ENCODE peak calls at places on chromosomes 13 and 19, in seven cellular contexts. Q is heart left ventricle, G is dorsolateral prefrontal cortex, A is HFF-Myc, J is foreskin fibroblast, Y is cardiac fibroblast, H is tibial artery. X is an unnamed sample.

GRCh38 chr13:29465741-29466293 is 129.7 kb downstream of the SLC7A1 start:
- DNase-seq in Q (peak; percentile 40), G (no peak), J (peak; percentile 50), Y (peak; percentile 64), A (peak; percentile 66), H (peak; percentile 41), X (peak; percentile 75)

GRCh38 chr19:55173717-55174409 is 6.2 kb downstream of the SYT5 start:
- DNase-seq in G (no peak), H (peak; percentile 27), A (no peak), Q (peak; percentile 61), J (peak; percentile 81), Y (peak; percentile 69), X (peak; percentile 81)

GRCh38 chr19:2015611-2015950 is at the start of gene BTBD2:
- DNase-seq in Y (peak; percentile 92), A (no peak), J (peak; percentile 75), Q (peak; percentile 67), G (no peak), H (no peak), X (no peak)

GRCh38 chr19:57280913-57281425 is 684 bp downstream of the ZNF460 start:
- DNase-seq in A (no peak), G (no peak), Y (peak; percentile 22), H (no peak), Q (no peak), J (no peak), X (no peak)

GRCh38 chr19:36032251-36033104 is at the start of gene CLIP3:
- DNase-seq in G (peak; percentile 74), Q (peak; percentile 72), H (peak; percentile 62), Y (peak; percentile 81), J (peak; percentile 60), A (no peak), X (peak; percentile 44)

GRCh38 chr19:33659835-33660234 is 38.1 kb downstream of the CHST8 start:
- DNase-seq in Y (no peak), A (no peak), Q (no peak), J (no peak), H (no peak), G (no peak), X (no peak)

GRCh38 chr19:1167687-1168561 is 6.1 kb downstream of the SBNO2 start:
- DNase-seq in Y (no peak), G (no peak), H (no peak), Q (no peak), A (no peak), J (no peak), X (no peak)

GRCh38 chr19:37551123-37551993 is 43.2 kb downstream of the ZNF571 start:
- DNase-seq in Y (peak; percentile 73), A (no peak), H (no peak), J (peak; percentile 74), G (no peak), Q (peak; percentile 62), X (no peak)

GRCh38 chr19:22052644-22053013 is 345 bp downstream of the ZNF257 start:
- DNase-seq in G (no peak), Q (peak; percentile 17), A (no peak), H (no peak), Y (no peak), J (no peak), X (no peak)

GRCh38 chr19:50896591-50897190 is 14.5 kb downstream of the KLK4 start:
- DNase-seq in Q (no peak), A (peak; percentile 40), G (no peak), J (peak; percentile 15), H (no peak), Y (peak; percentile 14), X (peak; percentile 47)

GRCh38 chr19:30160996-30161655 is 211.1 kb upstream of the ZNF536 start:
- DNase-seq in A (no peak), Q (no peak), J (no peak), G (no peak), Y (no peak), H (no peak), X (no peak)

GRCh38 chr13:61880576-61881283 is 465.1 kb upstream of the PCDH20 start:
- DNase-seq in G (no peak), A (no peak), Q (no peak), H (no peak), Y (peak; percentile 16), J (no peak), X (no peak)

GRCh38 chr13:39688699-39689405 is 33.4 kb downstream of the COG6 start:
- DNase-seq in Y (peak; percentile 29), G (no peak), H (no peak), A (no peak), Q (no peak), J (no peak), X (peak; percentile 37)

GRCh38 chr13:34208326-34208725 is 390.4 kb downstream of the RFC3 start:
- DNase-seq in H (no peak), Y (peak; percentile 27), A (peak; percentile 30), Q (no peak), G (no peak), J (peak; percentile 58), X (peak; percentile 43)

GRCh38 chr13:106503730-106504129 is 31.7 kb downstream of the EFNB2 start:
- DNase-seq in A (no peak), Y (no peak), H (no peak), Q (no peak), G (no peak), J (no peak), X (no peak)

GRCh38 chr13:43058318-43058674 is 34.9 kb downstream of the DNAJC15 start:
- DNase-seq in Q (no peak), H (no peak), J (peak; percentile 82), Y (peak; percentile 67), G (no peak), A (peak; percentile 79), X (peak; percentile 95)

GRCh38 chr13:83117046-83117445 is 765.2 kb downstream of the SLITRK1 start:
- DNase-seq in G (no peak), A (no peak), Y (no peak), J (no peak), H (no peak), Q (no peak), X (no peak)

GRCh38 chr13:106151056-106151699 is 384.3 kb downstream of the EFNB2 start:
- DNase-seq in Y (peak; percentile 90), Q (no peak), A (peak; percentile 79), G (no peak), J (peak; percentile 97), H (no peak), X (peak; percentile 95)

GRCh38 chr19:31364956-31365355 is 15.7 kb upstream of the TSHZ3 start:
- DNase-seq in G (no peak), A (no peak), H (no peak), J (no peak), Q (no peak), Y (no peak), X (no peak)
- TF ChIP-seq CTCF in G (no peak), A (no peak), H (no peak), J (no peak), Q (no peak), Y (no peak), X (no peak)

GRCh38 chr19:18858906-18859646 is 27.3 kb downstream of the UPF1 start:
- DNase-seq in J (no peak), Q (no peak), Y (no peak), H (no peak), G (no peak), A (no peak), X (no peak)

GRCh38 chr19:18857223-18857622 is 25.5 kb downstream of the UPF1 start:
- DNase-seq in A (no peak), H (no peak), Q (no peak), Y (no peak), J (no peak), G (no peak), X (no peak)

GRCh38 chr19:18854982-18855381 is 23.2 kb downstream of the UPF1 start:
- DNase-seq in H (no peak), Y (no peak), G (no peak), Q (no peak), A (no peak), J (no peak), X (no peak)

GRCh38 chr19:18855647-18856384 is 24.1 kb downstream of the UPF1 start:
- DNase-seq in G (no peak), Q (no peak), Y (no peak), A (no peak), H (no peak), J (no peak), X (no peak)

GRCh38 chr19:18856385-18857126 is 24.8 kb downstream of the UPF1 start:
- DNase-seq in Q (no peak), G (peak; percentile 48), A (no peak), H (no peak), J (no peak), Y (peak; percentile 56), X (peak; percentile 36)
- TF ChIP-seq CTCF in Q (no peak), G (peak; percentile 71), A (peak; percentile 55), H (no peak), J (peak; percentile 61), Y (peak; percentile 30), X (peak; percentile 56)

DNA sequence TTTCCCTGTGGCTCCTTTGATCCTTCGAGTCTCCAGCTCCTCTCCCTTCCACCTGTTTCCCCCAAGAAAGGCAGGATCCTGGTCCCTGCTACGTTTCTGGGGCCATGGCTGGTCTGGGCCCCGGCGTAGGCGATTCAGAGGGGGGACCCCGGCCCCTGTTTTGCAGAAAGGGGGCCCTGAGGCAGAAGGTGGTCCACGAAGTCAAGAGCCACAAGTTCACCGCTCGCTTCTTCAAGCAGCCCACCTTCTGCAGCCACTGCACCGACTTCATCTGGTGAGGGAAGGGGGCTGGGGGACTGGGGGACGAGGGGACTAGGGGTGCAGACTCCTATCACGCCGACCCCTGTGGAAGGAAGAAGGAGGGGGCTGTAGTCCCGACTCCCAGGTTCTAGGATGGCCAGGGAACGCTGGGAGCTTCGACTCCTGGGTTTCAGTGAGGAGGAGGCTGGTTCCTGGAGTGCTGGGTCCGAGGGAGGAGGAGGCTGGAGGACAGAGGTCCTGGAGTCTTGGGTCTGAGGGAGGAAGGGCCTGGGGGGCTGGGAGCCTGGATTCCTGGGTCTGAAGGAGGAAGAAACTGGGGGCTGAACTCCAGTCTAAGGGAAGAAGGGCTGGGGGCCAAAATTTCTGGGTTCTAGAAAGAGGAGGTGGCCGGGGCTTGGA is 524 bp downstream of the PRKCG start:
- DNase-seq in G (no peak), J (no peak), Y (no peak), A (no peak), H (no peak), Q (no peak), X (no peak)
- TF ChIP-seq CTCF in G (no peak), J (no peak), Y (no peak), A (no peak), H (no peak), Q (no peak), X (peak; percentile 5)

GRCh38 chr19:15156391-15156790 is 44.4 kb downstream of the NOTCH3 start:
- DNase-seq in A (no peak), J (no peak), Q (no peak), Y (no peak), G (no peak), H (no peak), X (no peak)

GRCh38 chr19:15155296-15155695 is 45.5 kb downstream of the NOTCH3 start:
- DNase-seq in J (no peak), A (no peak), Y (no peak), Q (no peak), H (no peak), G (no peak), X (no peak)

GRCh38 chr19:15159251-15159650 is 41.5 kb downstream of the NOTCH3 start:
- DNase-seq in G (no peak), H (no peak), A (no peak), Q (no peak), J (no peak), Y (peak; percentile 15), X (no peak)

GRCh38 chr19:15149704-15150103 is 42.5 kb downstream of the SYDE1 start:
- DNase-seq in Y (no peak), A (no peak), Q (no peak), H (no peak), J (no peak), G (no peak), X (no peak)

GRCh38 chr19:15154002-15154612 is 46.7 kb downstream of the NOTCH3 start:
- DNase-seq in J (no peak), Q (no peak), H (no peak), Y (peak; percentile 64), A (no peak), G (no peak), X (peak; percentile 33)
- TF ChIP-seq CTCF in J (peak; percentile 58), Q (peak; percentile 54), H (peak; percentile 45), Y (peak; percentile 75), A (peak; percentile 62), G (no peak), X (peak; percentile 75)